ENCODE peak calls at places on chromosomes 4 and X, in ten cellular contexts. One of them, this sample, is unnamed.
A peak's percentile ranks its signal among the peaks of the same experiment; 100 is the strongest.

GRCh38 chr4:56655627-56656345 is 25.3 kb downstream of the HOPX start:
- DNase-seq in Daoy: no peak
- DNase-seq in pancreas: peak; percentile 76
- DNase-seq in HT1080: no peak
- DNase-seq in MCF 10A: no peak
- DNase-seq in ELF-1: peak; percentile 36
- DNase-seq in activated CD4-positive, CD25-positive, alpha-beta regulatory T cell treated with anti-CD3 and anti-CD28 coated beads, Interleukin-2, amount 50 U/mL, for 72 hours: peak; percentile 31
- DNase-seq in activated T-helper 2 cell treated with anti-CD3 and anti-CD28 coated beads, Interferon-gamma antibody, Interleukin-2, Interleukin-4, amounts not matched to agents 10 μg/mL and 5 μg/mL and 100 μg/mL, durations not matched to agents 14 hours and 24 hours and 36 hours: no peak
- DNase-seq in right cardiac atrium: peak; percentile 52
- DNase-seq in heart right ventricle: peak; percentile 17
- DNase-seq in this sample: no peak

GRCh38 chrX:1767026-1767425 is 152.2 kb downstream of the ASMT start:
- DNase-seq in Daoy: no peak
- DNase-seq in pancreas: no peak
- DNase-seq in HT1080: no peak
- DNase-seq in MCF 10A: no peak
- DNase-seq in ELF-1: peak; percentile 14
- DNase-seq in activated CD4-positive, CD25-positive, alpha-beta regulatory T cell treated with anti-CD3 and anti-CD28 coated beads, Interleukin-2, amount 50 U/mL, for 72 hours: no peak
- DNase-seq in activated T-helper 2 cell treated with anti-CD3 and anti-CD28 coated beads, Interferon-gamma antibody, Interleukin-2, Interleukin-4, amounts not matched to agents 10 μg/mL and 5 μg/mL and 100 μg/mL, durations not matched to agents 14 hours and 24 hours and 36 hours: no peak
- DNase-seq in right cardiac atrium: no peak
- DNase-seq in heart right ventricle: no peak
- DNase-seq in this sample: no peak

GRCh38 chr4:64399313-64400109 is 9.7 kb downstream of the TECRL start:
- DNase-seq in Daoy: no peak
- DNase-seq in pancreas: no peak
- DNase-seq in HT1080: no peak
- DNase-seq in MCF 10A: no peak
- DNase-seq in ELF-1: peak; percentile 3
- DNase-seq in activated CD4-positive, CD25-positive, alpha-beta regulatory T cell treated with anti-CD3 and anti-CD28 coated beads, Interleukin-2, amount 50 U/mL, for 72 hours: no peak
- DNase-seq in activated T-helper 2 cell treated with anti-CD3 and anti-CD28 coated beads, Interferon-gamma antibody, Interleukin-2, Interleukin-4, amounts not matched to agents 10 μg/mL and 5 μg/mL and 100 μg/mL, durations not matched to agents 14 hours and 24 hours and 36 hours: no peak
- DNase-seq in right cardiac atrium: no peak
- DNase-seq in heart right ventricle: no peak
- DNase-seq in this sample: no peak

GRCh38 chrX:49163555-49164419 is 1.2 kb downstream of the MAGIX start:
- DNase-seq in Daoy: peak; percentile 88
- DNase-seq in pancreas: peak; percentile 93
- DNase-seq in HT1080: no peak
- DNase-seq in MCF 10A: peak; percentile 90
- DNase-seq in ELF-1: peak; percentile 97
- DNase-seq in activated CD4-positive, CD25-positive, alpha-beta regulatory T cell treated with anti-CD3 and anti-CD28 coated beads, Interleukin-2, amount 50 U/mL, for 72 hours: peak; percentile 82
- DNase-seq in activated T-helper 2 cell treated with anti-CD3 and anti-CD28 coated beads, Interferon-gamma antibody, Interleukin-2, Interleukin-4, amounts not matched to agents 10 μg/mL and 5 μg/mL and 100 μg/mL, durations not matched to agents 14 hours and 24 hours and 36 hours: peak; percentile 80
- DNase-seq in right cardiac atrium: peak; percentile 96
- DNase-seq in heart right ventricle: peak; percentile 88
- DNase-seq in this sample: peak; percentile 88

GRCh38 chr4:78938474-78938867 is 767 bp downstream of the PAQR3 start:
- DNase-seq in Daoy: no peak
- DNase-seq in pancreas: no peak
- DNase-seq in HT1080: peak; percentile 3
- DNase-seq in MCF 10A: no peak
- DNase-seq in ELF-1: no peak
- DNase-seq in activated CD4-positive, CD25-positive, alpha-beta regulatory T cell treated with anti-CD3 and anti-CD28 coated beads, Interleukin-2, amount 50 U/mL, for 72 hours: no peak
- DNase-seq in activated T-helper 2 cell treated with anti-CD3 and anti-CD28 coated beads, Interferon-gamma antibody, Interleukin-2, Interleukin-4, amounts not matched to agents 10 μg/mL and 5 μg/mL and 100 μg/mL, durations not matched to agents 14 hours and 24 hours and 36 hours: no peak
- DNase-seq in right cardiac atrium: no peak
- DNase-seq in heart right ventricle: no peak
- DNase-seq in this sample: no peak

GRCh38 chr4:57504139-57504538 is 394.0 kb upstream of the IGFBP7 start:
- DNase-seq in Daoy: no peak
- DNase-seq in pancreas: no peak
- DNase-seq in HT1080: no peak
- DNase-seq in MCF 10A: no peak
- DNase-seq in ELF-1: no peak
- DNase-seq in activated CD4-positive, CD25-positive, alpha-beta regulatory T cell treated with anti-CD3 and anti-CD28 coated beads, Interleukin-2, amount 50 U/mL, for 72 hours: no peak
- DNase-seq in activated T-helper 2 cell treated with anti-CD3 and anti-CD28 coated beads, Interferon-gamma antibody, Interleukin-2, Interleukin-4, amounts not matched to agents 10 μg/mL and 5 μg/mL and 100 μg/mL, durations not matched to agents 14 hours and 24 hours and 36 hours: no peak
- DNase-seq in right cardiac atrium: no peak
- DNase-seq in heart right ventricle: no peak
- DNase-seq in this sample: no peak

GRCh38 chr4:145736241-145736831 is 56.4 kb downstream of the C4orf51 start:
- DNase-seq in Daoy: no peak
- DNase-seq in pancreas: peak; percentile 72
- DNase-seq in HT1080: no peak
- DNase-seq in MCF 10A: peak; percentile 86
- DNase-seq in ELF-1: peak; percentile 57
- DNase-seq in activated CD4-positive, CD25-positive, alpha-beta regulatory T cell treated with anti-CD3 and anti-CD28 coated beads, Interleukin-2, amount 50 U/mL, for 72 hours: no peak
- DNase-seq in activated T-helper 2 cell treated with anti-CD3 and anti-CD28 coated beads, Interferon-gamma antibody, Interleukin-2, Interleukin-4, amounts not matched to agents 10 μg/mL and 5 μg/mL and 100 μg/mL, durations not matched to agents 14 hours and 24 hours and 36 hours: no peak
- DNase-seq in right cardiac atrium: peak; percentile 71
- DNase-seq in heart right ventricle: peak; percentile 33
- DNase-seq in this sample: peak; percentile 47

GRCh38 chrX:41922125-41922521 is 1.2 kb downstream of the CASK start:
- DNase-seq in Daoy: peak; percentile 36
- DNase-seq in pancreas: no peak
- DNase-seq in HT1080: peak; percentile 18
- DNase-seq in MCF 10A: peak; percentile 42
- DNase-seq in ELF-1: no peak
- DNase-seq in activated CD4-positive, CD25-positive, alpha-beta regulatory T cell treated with anti-CD3 and anti-CD28 coated beads, Interleukin-2, amount 50 U/mL, for 72 hours: no peak
- DNase-seq in activated T-helper 2 cell treated with anti-CD3 and anti-CD28 coated beads, Interferon-gamma antibody, Interleukin-2, Interleukin-4, amounts not matched to agents 10 μg/mL and 5 μg/mL and 100 μg/mL, durations not matched to agents 14 hours and 24 hours and 36 hours: no peak
- DNase-seq in right cardiac atrium: no peak
- DNase-seq in heart right ventricle: no peak
- DNase-seq in this sample: peak; percentile 32

GRCh38 chrX:129791961-129792570 is 12.3 kb downstream of the SASH3 start:
- DNase-seq in Daoy: no peak
- DNase-seq in pancreas: no peak
- DNase-seq in HT1080: no peak
- DNase-seq in MCF 10A: no peak
- DNase-seq in ELF-1: no peak
- DNase-seq in activated CD4-positive, CD25-positive, alpha-beta regulatory T cell treated with anti-CD3 and anti-CD28 coated beads, Interleukin-2, amount 50 U/mL, for 72 hours: no peak
- DNase-seq in activated T-helper 2 cell treated with anti-CD3 and anti-CD28 coated beads, Interferon-gamma antibody, Interleukin-2, Interleukin-4, amounts not matched to agents 10 μg/mL and 5 μg/mL and 100 μg/mL, durations not matched to agents 14 hours and 24 hours and 36 hours: no peak
- DNase-seq in right cardiac atrium: no peak
- DNase-seq in heart right ventricle: no peak
- DNase-seq in this sample: no peak

GRCh38 chr4:153643406-153644016 is 40.6 kb upstream of the TLR2 start:
- DNase-seq in Daoy: no peak
- DNase-seq in pancreas: no peak
- DNase-seq in HT1080: peak; percentile 64
- DNase-seq in MCF 10A: peak; percentile 61
- DNase-seq in ELF-1: no peak
- DNase-seq in activated CD4-positive, CD25-positive, alpha-beta regulatory T cell treated with anti-CD3 and anti-CD28 coated beads, Interleukin-2, amount 50 U/mL, for 72 hours: no peak
- DNase-seq in activated T-helper 2 cell treated with anti-CD3 and anti-CD28 coated beads, Interferon-gamma antibody, Interleukin-2, Interleukin-4, amounts not matched to agents 10 μg/mL and 5 μg/mL and 100 μg/mL, durations not matched to agents 14 hours and 24 hours and 36 hours: no peak
- DNase-seq in right cardiac atrium: no peak
- DNase-seq in heart right ventricle: no peak
- DNase-seq in this sample: peak; percentile 60

GRCh38 chrX:150770623-150771022 is 77.4 kb downstream of the MTMR1 start:
- DNase-seq in Daoy: no peak
- DNase-seq in pancreas: no peak
- DNase-seq in HT1080: no peak
- DNase-seq in MCF 10A: no peak
- DNase-seq in ELF-1: peak; percentile 59
- DNase-seq in activated CD4-positive, CD25-positive, alpha-beta regulatory T cell treated with anti-CD3 and anti-CD28 coated beads, Interleukin-2, amount 50 U/mL, for 72 hours: no peak
- DNase-seq in activated T-helper 2 cell treated with anti-CD3 and anti-CD28 coated beads, Interferon-gamma antibody, Interleukin-2, Interleukin-4, amounts not matched to agents 10 μg/mL and 5 μg/mL and 100 μg/mL, durations not matched to agents 14 hours and 24 hours and 36 hours: no peak
- DNase-seq in right cardiac atrium: no peak
- DNase-seq in heart right ventricle: no peak
- DNase-seq in this sample: no peak

GRCh38 chrX:19682712-19683331 is 167.5 kb upstream of the MAP3K15 start:
- DNase-seq in Daoy: peak; percentile 82
- DNase-seq in pancreas: no peak
- DNase-seq in HT1080: peak; percentile 84
- DNase-seq in MCF 10A: no peak
- DNase-seq in ELF-1: peak; percentile 40
- DNase-seq in activated CD4-positive, CD25-positive, alpha-beta regulatory T cell treated with anti-CD3 and anti-CD28 coated beads, Interleukin-2, amount 50 U/mL, for 72 hours: peak; percentile 58
- DNase-seq in activated T-helper 2 cell treated with anti-CD3 and anti-CD28 coated beads, Interferon-gamma antibody, Interleukin-2, Interleukin-4, amounts not matched to agents 10 μg/mL and 5 μg/mL and 100 μg/mL, durations not matched to agents 14 hours and 24 hours and 36 hours: peak; percentile 71
- DNase-seq in right cardiac atrium: peak; percentile 74
- DNase-seq in heart right ventricle: peak; percentile 48
- DNase-seq in this sample: peak; percentile 32

GRCh38 chrX:15579778-15580747 is 20.7 kb downstream of the ACE2 start:
- DNase-seq in Daoy: peak; percentile 45
- DNase-seq in pancreas: peak; percentile 14
- DNase-seq in HT1080: no peak
- DNase-seq in MCF 10A: no peak
- DNase-seq in ELF-1: peak; percentile 20
- DNase-seq in activated CD4-positive, CD25-positive, alpha-beta regulatory T cell treated with anti-CD3 and anti-CD28 coated beads, Interleukin-2, amount 50 U/mL, for 72 hours: no peak
- DNase-seq in activated T-helper 2 cell treated with anti-CD3 and anti-CD28 coated beads, Interferon-gamma antibody, Interleukin-2, Interleukin-4, amounts not matched to agents 10 μg/mL and 5 μg/mL and 100 μg/mL, durations not matched to agents 14 hours and 24 hours and 36 hours: no peak
- DNase-seq in right cardiac atrium: peak; percentile 75
- DNase-seq in heart right ventricle: peak; percentile 31
- DNase-seq in this sample: no peak

GRCh38 chr4:10104211-10104990 is 12.2 kb downstream of the WDR1 start:
- DNase-seq in Daoy: no peak
- DNase-seq in pancreas: peak; percentile 29
- DNase-seq in HT1080: no peak
- DNase-seq in MCF 10A: no peak
- DNase-seq in ELF-1: no peak
- DNase-seq in activated CD4-positive, CD25-positive, alpha-beta regulatory T cell treated with anti-CD3 and anti-CD28 coated beads, Interleukin-2, amount 50 U/mL, for 72 hours: no peak
- DNase-seq in activated T-helper 2 cell treated with anti-CD3 and anti-CD28 coated beads, Interferon-gamma antibody, Interleukin-2, Interleukin-4, amounts not matched to agents 10 μg/mL and 5 μg/mL and 100 μg/mL, durations not matched to agents 14 hours and 24 hours and 36 hours: no peak
- DNase-seq in right cardiac atrium: peak; percentile 32
- DNase-seq in heart right ventricle: no peak
- DNase-seq in this sample: no peak

GRCh38 chrX:107700317-107700774 is 72.0 kb downstream of the PRPS1 start:
- DNase-seq in Daoy: no peak
- DNase-seq in pancreas: no peak
- DNase-seq in HT1080: no peak
- DNase-seq in MCF 10A: peak; percentile 77
- DNase-seq in ELF-1: peak; percentile 22
- DNase-seq in activated CD4-positive, CD25-positive, alpha-beta regulatory T cell treated with anti-CD3 and anti-CD28 coated beads, Interleukin-2, amount 50 U/mL, for 72 hours: no peak
- DNase-seq in activated T-helper 2 cell treated with anti-CD3 and anti-CD28 coated beads, Interferon-gamma antibody, Interleukin-2, Interleukin-4, amounts not matched to agents 10 μg/mL and 5 μg/mL and 100 μg/mL, durations not matched to agents 14 hours and 24 hours and 36 hours: no peak
- DNase-seq in right cardiac atrium: no peak
- DNase-seq in heart right ventricle: no peak
- DNase-seq in this sample: peak; percentile 49

GRCh38 chrX:23811135-23811781 is 28.3 kb downstream of the SAT1 start:
- DNase-seq in Daoy: no peak
- DNase-seq in pancreas: no peak
- DNase-seq in HT1080: no peak
- DNase-seq in MCF 10A: peak; percentile 53
- DNase-seq in ELF-1: no peak
- DNase-seq in activated CD4-positive, CD25-positive, alpha-beta regulatory T cell treated with anti-CD3 and anti-CD28 coated beads, Interleukin-2, amount 50 U/mL, for 72 hours: no peak
- DNase-seq in activated T-helper 2 cell treated with anti-CD3 and anti-CD28 coated beads, Interferon-gamma antibody, Interleukin-2, Interleukin-4, amounts not matched to agents 10 μg/mL and 5 μg/mL and 100 μg/mL, durations not matched to agents 14 hours and 24 hours and 36 hours: no peak
- DNase-seq in right cardiac atrium: no peak
- DNase-seq in heart right ventricle: no peak
- DNase-seq in this sample: no peak

GRCh38 chrX:148537556-148538182 is 37.3 kb downstream of the AFF2 start:
- DNase-seq in Daoy: no peak
- DNase-seq in pancreas: no peak
- DNase-seq in HT1080: no peak
- DNase-seq in MCF 10A: no peak
- DNase-seq in ELF-1: no peak
- DNase-seq in activated CD4-positive, CD25-positive, alpha-beta regulatory T cell treated with anti-CD3 and anti-CD28 coated beads, Interleukin-2, amount 50 U/mL, for 72 hours: no peak
- DNase-seq in activated T-helper 2 cell treated with anti-CD3 and anti-CD28 coated beads, Interferon-gamma antibody, Interleukin-2, Interleukin-4, amounts not matched to agents 10 μg/mL and 5 μg/mL and 100 μg/mL, durations not matched to agents 14 hours and 24 hours and 36 hours: no peak
- DNase-seq in right cardiac atrium: no peak
- DNase-seq in heart right ventricle: no peak
- DNase-seq in this sample: no peak

GRCh38 chrX:24603191-24603590 is 44.0 kb downstream of the PCYT1B start:
- DNase-seq in Daoy: no peak
- DNase-seq in pancreas: no peak
- DNase-seq in HT1080: no peak
- DNase-seq in MCF 10A: no peak
- DNase-seq in ELF-1: no peak
- DNase-seq in activated CD4-positive, CD25-positive, alpha-beta regulatory T cell treated with anti-CD3 and anti-CD28 coated beads, Interleukin-2, amount 50 U/mL, for 72 hours: no peak
- DNase-seq in activated T-helper 2 cell treated with anti-CD3 and anti-CD28 coated beads, Interferon-gamma antibody, Interleukin-2, Interleukin-4, amounts not matched to agents 10 μg/mL and 5 μg/mL and 100 μg/mL, durations not matched to agents 14 hours and 24 hours and 36 hours: no peak
- DNase-seq in right cardiac atrium: no peak
- DNase-seq in heart right ventricle: no peak
- DNase-seq in this sample: no peak

GRCh38 chr4:8101213-8101781 is 57.3 kb downstream of the ABLIM2 start:
- DNase-seq in Daoy: peak; percentile 21
- DNase-seq in pancreas: no peak
- DNase-seq in HT1080: peak; percentile 31
- DNase-seq in MCF 10A: peak; percentile 99
- DNase-seq in ELF-1: no peak
- DNase-seq in activated CD4-positive, CD25-positive, alpha-beta regulatory T cell treated with anti-CD3 and anti-CD28 coated beads, Interleukin-2, amount 50 U/mL, for 72 hours: no peak
- DNase-seq in activated T-helper 2 cell treated with anti-CD3 and anti-CD28 coated beads, Interferon-gamma antibody, Interleukin-2, Interleukin-4, amounts not matched to agents 10 μg/mL and 5 μg/mL and 100 μg/mL, durations not matched to agents 14 hours and 24 hours and 36 hours: no peak
- DNase-seq in right cardiac atrium: peak; percentile 35
- DNase-seq in heart right ventricle: no peak
- DNase-seq in this sample: no peak

GRCh38 chr4:147755567-147756295 is 23.8 kb downstream of the ARHGAP10 start:
- DNase-seq in Daoy: no peak
- DNase-seq in pancreas: no peak
- DNase-seq in HT1080: no peak
- DNase-seq in MCF 10A: no peak
- DNase-seq in ELF-1: no peak
- DNase-seq in activated CD4-positive, CD25-positive, alpha-beta regulatory T cell treated with anti-CD3 and anti-CD28 coated beads, Interleukin-2, amount 50 U/mL, for 72 hours: no peak
- DNase-seq in activated T-helper 2 cell treated with anti-CD3 and anti-CD28 coated beads, Interferon-gamma antibody, Interleukin-2, Interleukin-4, amounts not matched to agents 10 μg/mL and 5 μg/mL and 100 μg/mL, durations not matched to agents 14 hours and 24 hours and 36 hours: no peak
- DNase-seq in right cardiac atrium: no peak
- DNase-seq in heart right ventricle: no peak
- DNase-seq in this sample: no peak

GRCh38 chr4:82517043-82517442 is 44.7 kb downstream of the TMEM150C start:
- DNase-seq in Daoy: peak; percentile 11
- DNase-seq in pancreas: no peak
- DNase-seq in HT1080: peak; percentile 51
- DNase-seq in MCF 10A: no peak
- DNase-seq in ELF-1: no peak
- DNase-seq in activated CD4-positive, CD25-positive, alpha-beta regulatory T cell treated with anti-CD3 and anti-CD28 coated beads, Interleukin-2, amount 50 U/mL, for 72 hours: no peak
- DNase-seq in activated T-helper 2 cell treated with anti-CD3 and anti-CD28 coated beads, Interferon-gamma antibody, Interleukin-2, Interleukin-4, amounts not matched to agents 10 μg/mL and 5 μg/mL and 100 μg/mL, durations not matched to agents 14 hours and 24 hours and 36 hours: no peak
- DNase-seq in right cardiac atrium: no peak
- DNase-seq in heart right ventricle: no peak
- DNase-seq in this sample: peak; percentile 14

GRCh38 chr4:75995727-75996126 is 5.0 kb upstream of the SDAD1 start:
- DNase-seq in Daoy: peak; percentile 4
- DNase-seq in pancreas: no peak
- DNase-seq in HT1080: peak; percentile 61
- DNase-seq in MCF 10A: peak; percentile 66
- DNase-seq in ELF-1: peak; percentile 65
- DNase-seq in activated CD4-positive, CD25-positive, alpha-beta regulatory T cell treated with anti-CD3 and anti-CD28 coated beads, Interleukin-2, amount 50 U/mL, for 72 hours: no peak
- DNase-seq in activated T-helper 2 cell treated with anti-CD3 and anti-CD28 coated beads, Interferon-gamma antibody, Interleukin-2, Interleukin-4, amounts not matched to agents 10 μg/mL and 5 μg/mL and 100 μg/mL, durations not matched to agents 14 hours and 24 hours and 36 hours: no peak
- DNase-seq in right cardiac atrium: no peak
- DNase-seq in heart right ventricle: no peak
- DNase-seq in this sample: peak; percentile 73

GRCh38 chr4:183200453-183200852 is 101.4 kb downstream of the WWC2 start:
- DNase-seq in Daoy: peak; percentile 80
- DNase-seq in pancreas: peak; percentile 91
- DNase-seq in HT1080: peak; percentile 88
- DNase-seq in MCF 10A: peak; percentile 91
- DNase-seq in ELF-1: no peak
- DNase-seq in activated CD4-positive, CD25-positive, alpha-beta regulatory T cell treated with anti-CD3 and anti-CD28 coated beads, Interleukin-2, amount 50 U/mL, for 72 hours: no peak
- DNase-seq in activated T-helper 2 cell treated with anti-CD3 and anti-CD28 coated beads, Interferon-gamma antibody, Interleukin-2, Interleukin-4, amounts not matched to agents 10 μg/mL and 5 μg/mL and 100 μg/mL, durations not matched to agents 14 hours and 24 hours and 36 hours: no peak
- DNase-seq in right cardiac atrium: peak; percentile 79
- DNase-seq in heart right ventricle: peak; percentile 63
- DNase-seq in this sample: peak; percentile 91

GRCh38 chr4:115325836-115326235 is 212.4 kb upstream of the NDST4 start:
- DNase-seq in Daoy: no peak
- DNase-seq in pancreas: no peak
- DNase-seq in HT1080: no peak
- DNase-seq in MCF 10A: no peak
- DNase-seq in ELF-1: no peak
- DNase-seq in activated CD4-positive, CD25-positive, alpha-beta regulatory T cell treated with anti-CD3 and anti-CD28 coated beads, Interleukin-2, amount 50 U/mL, for 72 hours: no peak
- DNase-seq in activated T-helper 2 cell treated with anti-CD3 and anti-CD28 coated beads, Interferon-gamma antibody, Interleukin-2, Interleukin-4, amounts not matched to agents 10 μg/mL and 5 μg/mL and 100 μg/mL, durations not matched to agents 14 hours and 24 hours and 36 hours: no peak
- DNase-seq in right cardiac atrium: no peak
- DNase-seq in heart right ventricle: no peak
- DNase-seq in this sample: no peak

GRCh38 chr4:41652971-41653370 is 95.6 kb downstream of the PHOX2B start:
- DNase-seq in Daoy: no peak
- DNase-seq in pancreas: no peak
- DNase-seq in HT1080: no peak
- DNase-seq in MCF 10A: no peak
- DNase-seq in ELF-1: no peak
- DNase-seq in activated CD4-positive, CD25-positive, alpha-beta regulatory T cell treated with anti-CD3 and anti-CD28 coated beads, Interleukin-2, amount 50 U/mL, for 72 hours: no peak
- DNase-seq in activated T-helper 2 cell treated with anti-CD3 and anti-CD28 coated beads, Interferon-gamma antibody, Interleukin-2, Interleukin-4, amounts not matched to agents 10 μg/mL and 5 μg/mL and 100 μg/mL, durations not matched to agents 14 hours and 24 hours and 36 hours: no peak
- DNase-seq in right cardiac atrium: no peak
- DNase-seq in heart right ventricle: no peak
- DNase-seq in this sample: no peak

GRCh38 chrX:41906515-41907165 is 16.7 kb downstream of the CASK start:
- DNase-seq in Daoy: peak; percentile 24
- DNase-seq in pancreas: no peak
- DNase-seq in HT1080: no peak
- DNase-seq in MCF 10A: peak; percentile 69
- DNase-seq in ELF-1: no peak
- DNase-seq in activated CD4-positive, CD25-positive, alpha-beta regulatory T cell treated with anti-CD3 and anti-CD28 coated beads, Interleukin-2, amount 50 U/mL, for 72 hours: no peak
- DNase-seq in activated T-helper 2 cell treated with anti-CD3 and anti-CD28 coated beads, Interferon-gamma antibody, Interleukin-2, Interleukin-4, amounts not matched to agents 10 μg/mL and 5 μg/mL and 100 μg/mL, durations not matched to agents 14 hours and 24 hours and 36 hours: no peak
- DNase-seq in right cardiac atrium: no peak
- DNase-seq in heart right ventricle: no peak
- DNase-seq in this sample: peak; percentile 37

GRCh38 chr4:21898101-21898500 is 50.5 kb downstream of the KCNIP4 start:
- DNase-seq in Daoy: no peak
- DNase-seq in pancreas: no peak
- DNase-seq in HT1080: peak; percentile 38
- DNase-seq in MCF 10A: peak; percentile 82
- DNase-seq in ELF-1: no peak
- DNase-seq in activated CD4-positive, CD25-positive, alpha-beta regulatory T cell treated with anti-CD3 and anti-CD28 coated beads, Interleukin-2, amount 50 U/mL, for 72 hours: no peak
- DNase-seq in activated T-helper 2 cell treated with anti-CD3 and anti-CD28 coated beads, Interferon-gamma antibody, Interleukin-2, Interleukin-4, amounts not matched to agents 10 μg/mL and 5 μg/mL and 100 μg/mL, durations not matched to agents 14 hours and 24 hours and 36 hours: no peak
- DNase-seq in right cardiac atrium: no peak
- DNase-seq in heart right ventricle: no peak
- DNase-seq in this sample: no peak

GRCh38 chr4:15805583-15806517 is 27.7 kb downstream of the CD38 start:
- DNase-seq in Daoy: peak; percentile 62
- DNase-seq in pancreas: no peak
- DNase-seq in HT1080: peak; percentile 24
- DNase-seq in MCF 10A: peak; percentile 80
- DNase-seq in ELF-1: peak; percentile 53
- DNase-seq in activated CD4-positive, CD25-positive, alpha-beta regulatory T cell treated with anti-CD3 and anti-CD28 coated beads, Interleukin-2, amount 50 U/mL, for 72 hours: no peak
- DNase-seq in activated T-helper 2 cell treated with anti-CD3 and anti-CD28 coated beads, Interferon-gamma antibody, Interleukin-2, Interleukin-4, amounts not matched to agents 10 μg/mL and 5 μg/mL and 100 μg/mL, durations not matched to agents 14 hours and 24 hours and 36 hours: no peak
- DNase-seq in right cardiac atrium: no peak
- DNase-seq in heart right ventricle: no peak
- DNase-seq in this sample: peak; percentile 79